ENCODE peak calls at places on chromosomes 5 and 9, in ten cellular contexts. L is IMR-90; A is transverse colon; D is cardiac muscle cell; O is CD8-positive, alpha-beta memory T cell; P is aorta; R is hepatocyte; X is BE2C; H is AG04450; G is mammary epithelial cell. Z is an unnamed sample.

GRCh38 chr9:110606179-110606578 is 26.6 kb upstream of the SVEP1 start:
- DNase-seq in X (no peak), R (no peak), P (no peak), A (no peak), O (no peak), H (no peak), D (no peak), G (no peak), L (peak; percentile 63), Z (no peak)

GRCh38 chr5:138000102-138000723 is 32.7 kb downstream of the FAM13B start:
- DNase-seq in R (peak; percentile 5), P (no peak), H (no peak), O (no peak), G (peak; percentile 52), L (peak; percentile 66), A (no peak), D (peak; percentile 54), X (no peak), Z (no peak)

GRCh38 chr5:88979244-88979643 is 96.3 kb upstream of the MEF2C start:
- DNase-seq in P (no peak), X (no peak), H (no peak), L (peak; percentile 2), R (no peak), O (no peak), G (peak; percentile 8), A (no peak), D (peak; percentile 34), Z (no peak)

GRCh38 chr5:88660326-88660946 is 222.5 kb downstream of the MEF2C start:
- DNase-seq in A (no peak), D (peak; percentile 29), O (no peak), P (no peak), H (no peak), L (peak; percentile 13), G (peak; percentile 49), X (no peak), R (no peak), Z (no peak)

GRCh38 chr5:110477923-110478322 is 248.5 kb downstream of the TMEM232 start:
- DNase-seq in O (no peak), X (no peak), P (no peak), R (no peak), G (peak; percentile 11), A (no peak), D (peak; percentile 54), L (peak; percentile 2), H (no peak), Z (no peak)

GRCh38 chr9:37905776-37906175 is 1.8 kb upstream of the SLC25A51 start:
- DNase-seq in O (peak; percentile 22), G (no peak), L (no peak), X (no peak), R (no peak), A (no peak), D (no peak), P (no peak), H (no peak), Z (no peak)

GRCh38 chr5:50962934-50963646 is 296.7 kb downstream of the PARP8 start:
- DNase-seq in L (peak; percentile 32), H (no peak), R (peak; percentile 86), O (peak; percentile 61), P (peak; percentile 69), A (peak; percentile 63), X (peak; percentile 77), G (peak; percentile 36), D (peak; percentile 68), Z (peak; percentile 87)

GRCh38 chr5:69257577-69257976 is 22.9 kb downstream of the CDK7 start:
- DNase-seq in A (no peak), H (no peak), L (no peak), O (no peak), R (no peak), X (no peak), D (no peak), P (no peak), G (no peak), Z (no peak)

GRCh38 chr5:132777209-132778069 is at the start of gene SEPTIN8:
- DNase-seq in G (peak; percentile 29), H (no peak), R (peak; percentile 71), P (peak; percentile 74), A (peak; percentile 59), X (peak; percentile 67), L (no peak), O (peak; percentile 66), D (peak; percentile 51), Z (no peak)

GRCh38 chr9:108258640-108259039 is 597.1 kb downstream of the ACTL7B start:
- DNase-seq in G (peak; percentile 45), O (no peak), R (no peak), P (no peak), X (no peak), A (no peak), H (no peak), D (no peak), L (no peak), Z (no peak)

GRCh38 chr5:169648725-169649124 is 11.7 kb downstream of the DOCK2 start:
- DNase-seq in D (peak; percentile 43), H (no peak), O (no peak), A (no peak), P (peak; percentile 48), G (peak; percentile 15), R (no peak), L (peak; percentile 48), X (no peak), Z (no peak)

GRCh38 chr5:169649486-169649885 is 12.4 kb downstream of the DOCK2 start:
- DNase-seq in P (no peak), R (no peak), O (no peak), A (no peak), X (no peak), D (no peak), G (no peak), H (no peak), L (no peak), Z (no peak)

GRCh38 chr5:169652057-169652456 is 15.0 kb downstream of the DOCK2 start:
- DNase-seq in A (no peak), D (no peak), X (no peak), G (no peak), L (no peak), R (no peak), O (no peak), P (no peak), H (no peak), Z (no peak)

GRCh38 chr5:169651526-169651925 is 14.5 kb downstream of the DOCK2 start:
- DNase-seq in X (peak; percentile 49), H (no peak), P (no peak), L (no peak), A (no peak), R (no peak), G (no peak), O (no peak), D (peak; percentile 70), Z (no peak)

DNA sequence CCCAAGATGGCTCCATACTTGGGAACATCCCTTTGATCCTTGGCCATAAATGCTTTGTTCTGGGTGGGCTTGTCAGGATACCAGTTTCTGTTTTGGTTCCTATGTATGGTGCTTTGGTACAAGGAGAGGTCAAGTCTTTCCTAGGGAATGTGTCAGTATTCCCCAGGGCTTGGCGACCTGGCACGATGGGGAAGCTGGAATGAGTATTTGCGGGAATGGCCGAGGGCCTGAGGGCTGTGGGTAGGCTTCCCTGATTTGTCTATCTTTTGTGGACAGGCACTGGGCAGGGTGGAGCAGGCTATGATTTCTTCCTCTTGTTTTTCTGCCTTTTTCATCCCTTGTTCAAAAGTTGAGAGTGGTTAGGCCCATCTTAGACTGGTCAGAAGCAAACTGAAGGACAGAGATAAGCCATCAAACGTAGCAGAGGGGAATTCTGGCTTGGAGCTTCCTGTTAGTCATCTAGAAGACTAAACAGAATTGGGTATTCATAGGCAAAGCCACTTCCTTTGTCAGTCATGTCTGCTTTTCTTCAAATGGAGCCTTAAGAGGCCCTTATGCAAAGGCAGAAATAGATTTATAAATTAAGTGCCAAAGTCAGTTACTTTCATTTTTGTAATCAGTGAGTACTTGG is 13.7 kb downstream of the DOCK2 start:
- DNase-seq in P (no peak), H (peak; percentile 26), G (peak; percentile 63), A (no peak), X (no peak), D (peak; percentile 76), O (no peak), L (peak; percentile 91), R (no peak), Z (no peak)
- H3K4me3 ChIP-seq in P (no peak overlapping the region), H (no peak overlapping the region), G (no peak overlapping the region), A (no peak overlapping the region), X (no peak overlapping the region), D (no peak overlapping the region), O (no peak overlapping the region), L (peak overlapping the region; percentile 7), R (no peak overlapping the region), Z (no peak overlapping the region)

DNA sequence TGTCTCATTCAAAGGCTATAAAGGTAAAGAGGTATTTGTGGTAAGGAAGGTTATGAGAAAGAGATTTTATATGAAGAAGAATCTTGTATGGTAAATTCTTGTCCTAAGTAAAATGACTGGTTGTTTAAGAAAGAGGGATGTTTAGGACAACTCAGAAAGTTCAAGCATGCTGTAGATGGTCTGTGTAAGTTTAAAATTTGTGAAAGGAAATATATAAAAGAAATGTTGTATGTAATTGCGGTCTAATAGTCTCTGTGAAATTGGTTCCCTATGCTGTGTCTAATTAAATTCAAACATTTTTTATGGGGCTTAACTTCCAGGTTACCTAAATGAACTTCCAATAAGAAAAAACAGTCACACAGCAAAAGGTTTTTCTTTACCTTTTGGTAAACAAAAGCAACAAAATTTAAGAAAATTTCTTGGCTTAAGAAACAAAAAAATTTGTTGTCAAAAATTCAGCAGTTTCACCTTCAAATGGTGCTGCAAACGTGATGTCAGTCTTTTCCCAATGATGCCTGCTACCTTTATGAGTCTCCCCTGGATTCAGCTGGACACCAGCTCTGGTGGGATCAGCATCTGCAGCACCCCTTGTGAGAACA is 83.0 kb upstream of the FCN1 start:
- DNase-seq in R (no peak), A (no peak), D (no peak), O (no peak), X (no peak), H (no peak), P (no peak), L (no peak), G (no peak), Z (no peak)
- H3K9me3 ChIP-seq in R (peaks cover 5% of the 10 kb centered on the region), A (no peaks in the 10 kb centered on the region), D (no peaks in the 10 kb centered on the region), O (no peaks in the 10 kb centered on the region), X (peaks cover 15% of the 10 kb centered on the region), H (peaks cover 40% of the 10 kb centered on the region), P (peaks cover 4% of the 10 kb centered on the region), L (peaks cover 33% of the 10 kb centered on the region), G (peaks cover 30% of the 10 kb centered on the region), Z (no peaks in the 10 kb centered on the region)

GRCh38 chr5:34918025-34918424 is 2.5 kb downstream of the BRIX1 start:
- DNase-seq in D (no peak), P (no peak), X (no peak), H (no peak), O (no peak), R (no peak), G (no peak), L (no peak), A (no peak), Z (no peak)
- H3K4me3 ChIP-seq in D (no peak overlapping the region), P (no peak overlapping the region), X (no peak overlapping the region), H (no peak overlapping the region), O (no peak overlapping the region), R (no peak overlapping the region), G (no peak overlapping the region), L (no peak overlapping the region), A (no peak overlapping the region), Z (no peak overlapping the region)

DNA sequence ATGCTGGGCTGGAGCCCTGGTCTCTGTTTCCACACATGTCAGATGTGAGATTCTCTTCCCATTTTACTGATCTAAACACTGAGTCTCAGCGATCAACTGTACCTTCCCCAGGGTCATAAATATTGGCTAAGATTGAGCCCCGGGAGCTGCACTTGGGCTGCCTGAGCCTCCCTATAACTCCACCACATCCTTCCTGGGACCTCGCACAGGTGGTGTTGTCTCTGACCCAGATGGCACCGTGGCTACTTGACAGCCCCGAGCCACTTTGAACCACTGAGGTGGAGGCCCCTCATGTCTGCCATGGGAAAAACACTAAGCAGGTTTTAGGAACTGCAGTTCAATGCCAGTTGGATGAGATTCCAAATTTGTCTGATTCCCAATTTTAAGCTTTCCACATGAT is 586.5 kb downstream of the IRX1 start:
- DNase-seq in L (no peak), X (no peak), A (no peak), G (no peak), P (no peak), D (no peak), R (no peak), O (no peak), H (no peak), Z (no peak)
- H3K9me3 ChIP-seq in L (peaks cover 19% of the 10 kb centered on the region), X (no peaks in the 10 kb centered on the region), A (peaks cover 6% of the 10 kb centered on the region), G (peaks cover 8% of the 10 kb centered on the region), P (peaks cover 2% of the 10 kb centered on the region), D (no peaks in the 10 kb centered on the region), R (no peaks in the 10 kb centered on the region), O (no peaks in the 10 kb centered on the region), H (peaks cover 12% of the 10 kb centered on the region), Z (no peaks in the 10 kb centered on the region)